ENCODE peak calls at places on chromosomes 16 and 17, in seven cellular contexts. K is anterior cingulate cortex; R is upper lobe of right lung; B is NCI-H1092 treated with DMSO at 0.1 percent for 48 hours; D is NCI-H774; L is heart right ventricle; F is naive thymus-derived CD8-positive, alpha-beta T cell. U is an unnamed sample.

GRCh38 chr17:4340914-4341615 is 25.4 kb downstream of the UBE2G1 start:
- DNase-seq in K (no peak), B (no peak), L (no peak), R (no peak), D (no peak), F (no peak), U (no peak)

GRCh38 chr17:61799812-61800484 is 63.4 kb downstream of the BRIP1 start:
- DNase-seq in F (no peak), B (no peak), L (no peak), D (no peak), K (no peak), R (no peak), U (no peak)

GRCh38 chr17:28712705-28713415 is 1.2 kb upstream of the PROCA1 start:
- DNase-seq in D (no peak), R (no peak), L (no peak), B (no peak), K (no peak), F (no peak), U (no peak)

GRCh38 chr17:1108810-1109605 is 70.8 kb downstream of the ABR start:
- DNase-seq in F (peak), L (peak), K (no peak), B (peak), R (peak), D (no peak), U (peak)

GRCh38 chr17:39652635-39653315 is 12.4 kb upstream of the TCAP start:
- DNase-seq in B (no peak), L (no peak), F (no peak), R (no peak), K (no peak), D (no peak), U (no peak)

GRCh38 chr16:51150159-51150893 is 744 bp downstream of the SALL1 start:
- DNase-seq in L (no peak), R (no peak), B (no peak), F (no peak), D (no peak), K (no peak), U (no peak)

GRCh38 chr17:55743103-55743679 is 7.7 kb upstream of the PCTP start:
- DNase-seq in R (no peak), L (no peak), D (peak), B (peak), K (no peak), F (no peak), U (no peak)

GRCh38 chr16:14242769-14243168 is 171.7 kb downstream of the MRTFB start:
- DNase-seq in L (no peak), B (no peak), K (no peak), F (no peak), R (no peak), D (no peak), U (no peak)

GRCh38 chr16:25093208-25094061 is 18.1 kb upstream of the LCMT1 start:
- DNase-seq in R (no peak), F (no peak), B (no peak), D (no peak), L (no peak), K (no peak), U (no peak)

GRCh38 chr16:83433201-83433600 is 374.6 kb upstream of the HSBP1 start:
- DNase-seq in B (no peak), D (no peak), K (no peak), R (no peak), F (no peak), L (no peak), U (no peak)

GRCh38 chr16:80586476-80586875 is 45.7 kb downstream of the DYNLRB2 start:
- DNase-seq in F (no peak), R (no peak), K (no peak), L (no peak), B (no peak), D (no peak), U (no peak)

GRCh38 chr16:71916397-71916920 is 21.1 kb downstream of the IST1 start:
- DNase-seq in B (no peak), L (no peak), K (no peak), F (no peak), R (no peak), D (no peak), U (no peak)

GRCh38 chr16:23027386-23027785 is 121.9 kb downstream of the USP31 start:
- DNase-seq in R (no peak), L (no peak), F (no peak), D (no peak), B (peak), K (no peak), U (no peak)

GRCh38 chr17:30393911-30394867 is 15.5 kb downstream of the CPD start:
- DNase-seq in K (no peak), R (no peak), L (no peak), B (peak), F (no peak), D (no peak), U (no peak)

GRCh38 chr17:63740464-63741181 is 976 bp downstream of the STRADA start:
- DNase-seq in R (no peak), K (no peak), F (no peak), B (peak), D (no peak), L (no peak), U (no peak)

GRCh38 chr16:4109250-4109736 is 6.9 kb downstream of the ADCY9 start:
- DNase-seq in L (no peak), K (peak), R (no peak), D (no peak), B (no peak), F (no peak), U (no peak)

GRCh38 chr17:59423137-59423703 is 91.8 kb downstream of the YPEL2 start:
- DNase-seq in R (no peak), L (peak), B (no peak), D (no peak), F (no peak), K (no peak), U (no peak)

GRCh38 chr17:27793168-27793905 is 7.0 kb downstream of the NOS2 start:
- DNase-seq in L (no peak), D (peak), F (no peak), R (no peak), B (no peak), K (no peak), U (peak)

GRCh38 chr17:17484451-17484899 is 7.7 kb downstream of the MED9 start:
- DNase-seq in L (no peak), F (no peak), K (no peak), R (peak), D (no peak), B (no peak), U (no peak)

GRCh38 chr17:82248815-82249638 is 20.2 kb downstream of the SLC16A3 start:
- DNase-seq in K (no peak), R (peak), F (no peak), B (no peak), D (no peak), L (no peak), U (no peak)

GRCh38 chr16:79176987-79177386 is 423.6 kb downstream of the MAF start:
- DNase-seq in D (no peak), B (no peak), L (no peak), R (no peak), F (peak), K (no peak), U (no peak)

GRCh38 chr17:65074778-65075250 is 18.3 kb upstream of the GNA13 start:
- DNase-seq in D (no peak), B (no peak), L (peak), K (peak), F (no peak), R (peak), U (peak)

GRCh38 chr17:72295916-72296315 is 175.1 kb downstream of the SOX9 start:
- DNase-seq in R (no peak), L (no peak), B (no peak), D (no peak), K (no peak), F (no peak), U (no peak)

GRCh38 chr17:52419256-52419655 is 260.7 kb upstream of the CA10 start:
- DNase-seq in D (peak), K (peak), R (no peak), F (no peak), B (peak), L (no peak), U (no peak)

GRCh38 chr17:74444406-74444805 is 12.5 kb downstream of the GPRC5C start:
- DNase-seq in F (no peak), D (no peak), K (no peak), B (no peak), L (no peak), R (peak), U (peak)

GRCh38 chr16:55469821-55470532 is 9.0 kb upstream of the MMP2 start:
- DNase-seq in D (no peak), R (no peak), B (no peak), F (no peak), K (no peak), L (no peak), U (no peak)

U was measured in ovary.